ENCODE peak calls at places on chromosomes 7 and 10, in nine cellular contexts. Y, R, B, C, F, I, X, J and M are unnamed samples.
A peak's percentile ranks its signal among the peaks of the same experiment; 100 is the strongest.

GRCh38 chr7:41698726-41699125 is 4.2 kb downstream of the INHBA start:
- DNase-seq in Y (no peak), R (peak; percentile 64), B (no peak), C (no peak), F (peak; percentile 68), I (no peak), X (peak; percentile 95), J (no peak), M (no peak)

GRCh38 chr10:103076996-103077395 is 116.1 kb downstream of the NT5C2 start:
- DNase-seq in Y (no peak), R (no peak), B (no peak), C (no peak), F (no peak), I (no peak), X (no peak), J (no peak), M (no peak)

GRCh38 chr7:53697913-53698312 is 662.5 kb downstream of the POM121L12 start:
- DNase-seq in Y (no peak), R (no peak), B (no peak), C (no peak), F (no peak), I (no peak), X (no peak), J (no peak), M (no peak)

GRCh38 chr10:32982911-32983310 is 24.9 kb upstream of the ITGB1 start:
- DNase-seq in Y (no peak), R (no peak), B (no peak), C (no peak), F (peak; percentile 51), I (no peak), X (no peak), J (no peak), M (no peak)

GRCh38 chr10:100325164-100325563 is 4.9 kb downstream of the PKD2L1 start:
- DNase-seq in Y (no peak), R (no peak), B (no peak), C (no peak), F (no peak), I (no peak), X (no peak), J (no peak), M (no peak)

GRCh38 chr7:105916603-105917002 is 40.2 kb upstream of the ATXN7L1 start:
- DNase-seq in Y (no peak), R (no peak), B (no peak), C (peak; percentile 15), F (peak; percentile 64), I (no peak), X (peak; percentile 22), J (no peak), M (no peak)

GRCh38 chr7:98168181-98168903 is 42.9 kb upstream of the BHLHA15 start:
- DNase-seq in Y (peak; percentile 71), R (peak; percentile 66), B (peak; percentile 52), C (peak; percentile 18), F (peak; percentile 58), I (peak; percentile 41), X (peak; percentile 34), J (peak; percentile 69), M (no peak)

GRCh38 chr10:111109506-111110242 is 32.8 kb downstream of the ADRA2A start:
- DNase-seq in Y (no peak), R (no peak), B (no peak), C (no peak), F (no peak), I (no peak), X (no peak), J (no peak), M (no peak)

GRCh38 chr10:36094091-36094490 is 452.0 kb upstream of the FZD8 start:
- DNase-seq in Y (no peak), R (no peak), B (no peak), C (no peak), F (no peak), I (no peak), X (no peak), J (no peak), M (no peak)

GRCh38 chr7:115230882-115231508 is 309.1 kb downstream of the MDFIC start:
- DNase-seq in Y (peak; percentile 76), R (no peak), B (no peak), C (peak; percentile 76), F (peak; percentile 93), I (no peak), X (peak; percentile 89), J (no peak), M (no peak)

GRCh38 chr7:143448429-143448828 is 5.2 kb downstream of the TAS2R60 start:
- DNase-seq in Y (no peak), R (no peak), B (no peak), C (no peak), F (no peak), I (no peak), X (no peak), J (no peak), M (no peak)

GRCh38 chr7:74372060-74372408 is 81.7 kb upstream of the GTF2IRD1 start:
- DNase-seq in Y (no peak), R (no peak), B (no peak), C (no peak), F (no peak), I (no peak), X (no peak), J (peak; percentile 85), M (no peak)

GRCh38 chr7:134865001-134865845 is 85.8 kb downstream of the CALD1 start:
- DNase-seq in Y (no peak), R (no peak), B (peak; percentile 10), C (no peak), F (peak; percentile 53), I (peak; percentile 8), X (peak; percentile 15), J (no peak), M (no peak)

GRCh38 chr10:60123668-60124067 is 217.3 kb upstream of the CCDC6 start:
- DNase-seq in Y (no peak), R (no peak), B (no peak), C (no peak), F (no peak), I (no peak), X (no peak), J (no peak), M (no peak)

GRCh38 chr7:36949711-36950600 is 225.7 kb upstream of the AOAH start:
- DNase-seq in Y (peak; percentile 23), R (peak; percentile 55), B (no peak), C (no peak), F (no peak), I (no peak), X (no peak), J (no peak), M (no peak)

GRCh38 chr7:86149266-86149665 is 494.4 kb upstream of the GRM3 start:
- DNase-seq in Y (no peak), R (no peak), B (no peak), C (no peak), F (no peak), I (no peak), X (no peak), J (no peak), M (no peak)

GRCh38 chr10:636769-637168 is 52.7 kb downstream of the DIP2C start:
- DNase-seq in Y (no peak), R (no peak), B (no peak), C (no peak), F (no peak), I (no peak), X (no peak), J (no peak), M (no peak)

GRCh38 chr10:113960617-113961260 is 82.9 kb upstream of the ADRB1 start:
- DNase-seq in Y (peak; percentile 53), R (peak; percentile 53), B (peak; percentile 4), C (no peak), F (no peak), I (peak; percentile 43), X (no peak), J (no peak), M (no peak)

GRCh38 chr10:129837909-129838582 is 126.0 kb downstream of the EBF3 start:
- DNase-seq in Y (no peak), R (no peak), B (no peak), C (no peak), F (no peak), I (no peak), X (no peak), J (no peak), M (no peak)

GRCh38 chr7:1854521-1855395 is 184.7 kb downstream of the ELFN1 start:
- DNase-seq in Y (no peak), R (no peak), B (no peak), C (no peak), F (no peak), I (no peak), X (no peak), J (no peak), M (no peak)

GRCh38 chr10:12235116-12235694 is 39.2 kb downstream of the CDC123 start:
- DNase-seq in Y (no peak), R (no peak), B (no peak), C (no peak), F (no peak), I (no peak), X (no peak), J (no peak), M (no peak)

GRCh38 chr10:52446391-52446790 is 132.3 kb downstream of the DKK1 start:
- DNase-seq in Y (no peak), R (no peak), B (no peak), C (no peak), F (peak; percentile 40), I (no peak), X (no peak), J (no peak), M (no peak)

GRCh38 chr10:91201213-91201996 is 19.1 kb upstream of the PCGF5 start:
- DNase-seq in Y (no peak), R (no peak), B (peak; percentile 42), C (no peak), F (no peak), I (peak; percentile 29), X (no peak), J (no peak), M (no peak)

GRCh38 chr7:40331915-40332314 is 197.1 kb downstream of the SUGCT start:
- DNase-seq in Y (no peak), R (no peak), B (no peak), C (no peak), F (peak; percentile 43), I (no peak), X (peak; percentile 26), J (no peak), M (no peak)